ENCODE peak calls at places on chromosomes 4 and X, in six cellular contexts. V, Z, T, K, Y and L are unnamed samples.

GRCh38 chr4:138390286-138390685 is 148.1 kb upstream of the SLC7A11 start:
- DNase-seq in V (no peak), Z (no peak), T (no peak), K (no peak), Y (no peak), L (no peak)

GRCh38 chr4:180657881-180658280 is 1585.3 kb upstream of the TENM3 start:
- DNase-seq in V (no peak), Z (no peak), T (no peak), K (no peak), Y (no peak), L (no peak)

GRCh38 chr4:10063544-10064300 is 42.4 kb upstream of the SLC2A9 start:
- DNase-seq in V (peak), Z (peak), T (peak), K (peak), Y (no peak), L (peak)

GRCh38 chr4:170139764-170140163 is 50.0 kb upstream of the AADAT start:
- DNase-seq in V (no peak), Z (no peak), T (no peak), K (no peak), Y (no peak), L (no peak)

GRCh38 chr4:75547647-75548387 is 8.0 kb upstream of the ODAPH start:
- DNase-seq in V (no peak), Z (peak), T (no peak), K (peak), Y (no peak), L (no peak)

GRCh38 chrX:154738013-154738738 is 12.7 kb downstream of the GAB3 start:
- DNase-seq in V (no peak), Z (peak), T (no peak), K (peak), Y (no peak), L (no peak)

GRCh38 chr4:104494161-104494560 is 533 bp downstream of the CXXC4 start:
- DNase-seq in V (no peak), Z (no peak), T (no peak), K (no peak), Y (no peak), L (no peak)

GRCh38 chrX:56026816-56027215 is 205.3 kb upstream of the KLF8 start:
- DNase-seq in V (no peak), Z (no peak), T (no peak), K (no peak), Y (no peak), L (no peak)

GRCh38 chrX:10945463-10945862 is 165.7 kb upstream of the HCCS start:
- DNase-seq in V (no peak), Z (no peak), T (no peak), K (no peak), Y (no peak), L (no peak)

GRCh38 chrX:153549807-153550206 is 32.4 kb downstream of the ATP2B3 start:
- DNase-seq in V (no peak), Z (no peak), T (no peak), K (no peak), Y (no peak), L (no peak)

GRCh38 chr4:53696956-53697685 is 105.8 kb upstream of the LNX1 start:
- DNase-seq in V (no peak), Z (no peak), T (no peak), K (no peak), Y (no peak), L (no peak)

GRCh38 chr4:6516762-6517161 is 44.3 kb upstream of the PPP2R2C start:
- DNase-seq in V (no peak), Z (peak), T (no peak), K (no peak), Y (no peak), L (no peak)

GRCh38 chrX:135302269-135302873 is 6.9 kb upstream of the ETDC start:
- DNase-seq in V (no peak), Z (no peak), T (no peak), K (no peak), Y (no peak), L (no peak)
- TF ChIP-seq CTCF in V (no peak), Z (no peak), T (no peak), K (no peak), Y (no peak), L (no peak)

GRCh38 chr4:113636438-113636818 is 125.1 kb downstream of the CAMK2D start:
- DNase-seq in V (peak), Z (no peak), T (no peak), K (peak), Y (peak), L (no peak)
- TF ChIP-seq CTCF in V (peak), Z (no peak), T (no peak), K (peak), Y (peak), L (no peak)

GRCh38 chrX:48831909-48832291 is 3.5 kb downstream of the PCSK1N start:
- DNase-seq in V (no peak), Z (no peak), T (no peak), K (no peak), Y (no peak), L (peak)

GRCh38 chrX:48834383-48834709 is 1.1 kb downstream of the PCSK1N start:
- DNase-seq in V (no peak), Z (no peak), T (no peak), K (no peak), Y (no peak), L (no peak)

GRCh38 chrX:48829016-48829735 is 2.9 kb downstream of the ERAS start:
- DNase-seq in V (no peak), Z (no peak), T (no peak), K (no peak), Y (no peak), L (no peak)

GRCh38 chrX:48833531-48834138 is 1.8 kb downstream of the PCSK1N start:
- DNase-seq in V (no peak), Z (no peak), T (no peak), K (peak), Y (no peak), L (no peak)

GRCh38 chrX:48831136-48831908 is 4.1 kb downstream of the PCSK1N start:
- DNase-seq in V (no peak), Z (no peak), T (no peak), K (no peak), Y (no peak), L (no peak)
- TF ChIP-seq CTCF in V (no peak), Z (no peak), T (no peak), K (no peak), Y (no peak), L (no peak)

DNA sequence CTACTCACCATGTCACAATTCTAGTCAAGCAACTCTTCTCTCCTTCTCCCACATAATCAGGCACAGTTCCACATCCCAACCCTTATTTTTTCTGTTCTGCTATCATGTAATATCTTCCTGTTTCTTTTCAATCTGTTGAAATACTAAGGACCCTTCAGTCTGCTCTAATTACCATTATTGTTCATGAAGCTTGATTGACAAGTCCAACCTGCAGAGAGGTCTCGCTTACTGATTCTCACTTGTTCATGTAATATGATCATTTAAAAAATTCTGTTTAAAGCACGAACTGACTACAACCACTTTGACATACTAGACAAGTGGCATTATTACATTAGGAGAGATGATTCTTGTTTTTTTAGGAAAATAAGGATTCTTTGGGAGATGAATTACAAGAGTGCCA is 108.6 kb upstream of the MAD2L1 start:
- DNase-seq in V (no peak), Z (no peak), T (no peak), K (no peak), Y (no peak), L (no peak)
- TF ChIP-seq CTCF in V (no peak), Z (no peak), T (no peak), K (no peak), Y (no peak), L (no peak)

DNA sequence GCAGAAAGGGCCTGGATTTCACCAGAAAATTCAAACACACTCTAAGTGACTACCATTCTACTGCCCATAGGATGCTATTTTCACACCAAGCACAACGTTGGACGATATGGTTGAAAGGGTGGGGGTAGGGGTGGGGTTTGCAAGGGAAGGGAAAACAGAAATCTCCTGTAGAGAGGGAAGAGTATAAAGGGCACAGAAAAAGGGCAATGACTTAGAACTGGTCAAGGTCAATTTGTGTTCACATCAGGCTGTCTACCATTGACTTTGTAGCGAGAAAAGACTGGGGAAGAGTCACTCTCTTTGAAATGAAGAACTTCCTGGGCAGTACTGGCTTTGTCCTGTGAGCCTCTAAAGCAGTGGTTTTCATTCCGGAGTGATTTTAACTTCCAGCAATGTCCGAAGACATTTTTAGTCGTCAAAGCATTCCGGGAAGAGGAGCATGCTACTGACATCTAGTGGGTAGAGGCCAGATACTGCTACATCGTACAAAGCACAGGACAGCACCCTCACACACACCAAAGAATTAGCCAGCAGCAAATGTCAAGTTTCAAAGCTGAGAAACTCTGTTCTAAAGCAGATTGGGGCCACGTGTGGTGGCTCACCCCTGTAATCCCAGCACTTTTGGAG is 48.4 kb upstream of the SLC7A3 start:
- DNase-seq in V (no peak), Z (no peak), T (no peak), K (peak), Y (peak), L (no peak)
- TF ChIP-seq CTCF in V (no peak), Z (peak), T (peak), K (peak), Y (no peak), L (peak)

DNA sequence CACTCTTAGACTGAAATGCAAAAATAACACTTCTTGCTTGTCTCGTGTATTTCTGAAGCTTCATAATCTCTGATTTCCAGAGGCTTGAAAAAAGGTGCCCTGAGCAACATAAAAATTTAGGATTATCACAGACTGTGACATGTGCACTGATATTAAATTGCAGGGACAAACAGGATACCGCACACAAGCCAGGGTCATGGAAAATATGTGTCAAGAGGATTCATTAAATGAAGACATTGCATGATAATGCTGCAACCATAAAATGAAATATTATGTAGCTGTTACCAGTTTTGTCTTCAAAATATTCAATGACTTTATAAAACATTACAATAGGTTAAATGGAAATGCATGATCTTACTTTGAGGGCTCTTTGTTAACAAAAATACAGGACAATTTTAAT is 328.0 kb downstream of the KCTD8 start:
- DNase-seq in V (no peak), Z (no peak), T (no peak), K (no peak), Y (no peak), L (no peak)
- TF ChIP-seq CTCF in V (no peak), Z (no peak), T (no peak), K (no peak), Y (no peak), L (no peak)

GRCh38 chr4:140372607-140373327 is 679 bp upstream of the SCOC start:
- DNase-seq in V (no peak), Z (peak), T (no peak), K (peak), Y (peak), L (no peak)
- TF ChIP-seq CTCF in V (peak), Z (peak), T (no peak), K (no peak), Y (no peak), L (no peak)

DNA sequence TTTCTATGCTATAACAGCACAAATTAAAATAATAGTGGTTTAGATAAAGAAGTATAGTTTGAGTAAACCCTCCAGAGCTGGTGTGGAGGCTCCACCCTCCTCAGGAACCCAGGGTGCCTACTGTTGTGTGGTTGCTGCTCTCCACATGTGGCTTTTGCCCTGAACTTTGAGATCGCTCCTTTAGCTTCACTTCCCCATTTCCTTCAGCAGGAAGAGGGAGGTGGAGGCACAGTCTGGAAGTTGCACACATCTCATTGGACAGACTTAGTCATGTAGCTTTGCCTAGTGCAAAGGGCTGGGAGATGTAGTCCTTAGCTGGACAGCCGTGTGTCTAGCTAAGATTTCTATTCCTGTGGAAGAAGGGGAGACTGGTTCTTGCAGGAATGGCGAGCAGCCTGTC is 37.9 kb downstream of the RGS12 start:
- DNase-seq in V (no peak), Z (no peak), T (no peak), K (peak), Y (no peak), L (no peak)
- TF ChIP-seq CTCF in V (no peak), Z (no peak), T (no peak), K (no peak), Y (no peak), L (no peak)

GRCh38 chrX:27882695-27883094 is 74.9 kb downstream of the MAGEB10 start:
- DNase-seq in V (no peak), Z (no peak), T (no peak), K (no peak), Y (no peak), L (no peak)
- TF ChIP-seq CTCF in V (no peak), Z (no peak), T (no peak), K (no peak), Y (no peak), L (no peak)

GRCh38 chr4:165060938-165061337 is 7.3 kb downstream of the TRIM75 start:
- DNase-seq in V (no peak), Z (no peak), T (no peak), K (no peak), Y (no peak), L (no peak)
- TF ChIP-seq CTCF in V (no peak), Z (no peak), T (peak), K (peak), Y (no peak), L (no peak)